ENCODE peak calls at places on chromosomes 4 and X, in seven cellular contexts. L is type B pancreatic cell, X is T-helper 1 cell, E is NCI-H1436, V is GM12865, M is AG09309, S is cerebellar cortex. K is an unnamed sample.

GRCh38 chr4:99587302-99587701 is 12.7 kb downstream of the MTTP start:
- DNase-seq in M (no peak), S (no peak), L (no peak), E (no peak), V (no peak), X (no peak), K (no peak)

GRCh38 chr4:123616970-123617392 is 220.4 kb downstream of the SPRY1 start:
- DNase-seq in X (peak; percentile 11), S (peak; percentile 84), M (peak; percentile 35), L (no peak), E (peak; percentile 83), V (no peak), K (no peak)

GRCh38 chr4:182978152-182978827 is 61.1 kb upstream of the DCTD start:
- DNase-seq in V (peak; percentile 82), X (no peak), E (no peak), M (no peak), S (no peak), L (no peak), K (peak; percentile 71)

GRCh38 chr4:105241456-105241855 is 94.8 kb downstream of the TET2 start:
- DNase-seq in E (no peak), M (no peak), S (peak; percentile 77), L (no peak), X (no peak), V (no peak), K (no peak)

GRCh38 chrX:71282514-71283408 is 674 bp upstream of the NONO start:
- DNase-seq in E (peak; percentile 53), X (no peak), L (no peak), S (no peak), M (no peak), V (peak; percentile 73), K (no peak)

GRCh38 chr4:113468165-113469022 is 293.1 kb downstream of the CAMK2D start:
- DNase-seq in V (no peak), X (no peak), S (peak; percentile 80), L (no peak), E (no peak), M (peak; percentile 97), K (peak; percentile 89)

GRCh38 chr4:2103843-2104547 is 44.9 kb downstream of the NAT8L start:
- DNase-seq in V (peak; percentile 18), L (no peak), E (no peak), S (no peak), X (no peak), M (no peak), K (no peak)

GRCh38 chrX:68932611-68933010 is 103.8 kb downstream of the EFNB1 start:
- DNase-seq in M (no peak), X (no peak), V (no peak), E (no peak), S (peak; percentile 21), L (no peak), K (no peak)

GRCh38 chr4:56086073-56086521 is 137.4 kb downstream of the CEP135 start:
- DNase-seq in E (no peak), L (no peak), M (no peak), V (no peak), S (no peak), X (no peak), K (peak; percentile 9)

GRCh38 chr4:154626793-154627484 is 14.5 kb upstream of the FGG start:
- DNase-seq in V (peak; percentile 70), E (no peak), L (peak; percentile 77), X (no peak), S (peak; percentile 11), M (no peak), K (peak; percentile 65)

GRCh38 chr4:109786846-109787245 is 15.0 kb downstream of the CFI start:
- DNase-seq in S (no peak), L (no peak), X (no peak), V (no peak), E (no peak), M (no peak), K (no peak)

GRCh38 chrX:85326234-85327059 is 53.0 kb downstream of the POF1B start:
- DNase-seq in E (no peak), L (peak; percentile 61), V (no peak), M (no peak), S (no peak), X (no peak), K (no peak)

GRCh38 chr4:55762815-55763214 is 56.8 kb upstream of the EXOC1L start:
- DNase-seq in V (no peak), X (no peak), E (no peak), L (no peak), S (no peak), M (no peak), K (no peak)

GRCh38 chr4:147110968-147111367 is 165.3 kb upstream of the TTC29 start:
- DNase-seq in S (no peak), M (no peak), X (no peak), V (no peak), L (no peak), E (no peak), K (no peak)

GRCh38 chr4:178148106-178148505 is 705.9 kb upstream of the AGA start:
- DNase-seq in V (no peak), L (no peak), S (no peak), E (no peak), M (no peak), X (no peak), K (no peak)

GRCh38 chrX:69182818-69183375 is 17.6 kb upstream of the PJA1 start:
- DNase-seq in V (no peak), M (no peak), L (peak; percentile 43), X (no peak), S (no peak), E (no peak), K (peak; percentile 18)

GRCh38 chr4:188245651-188246050 is 106.4 kb downstream of the TRIML1 start:
- DNase-seq in E (no peak), L (no peak), X (no peak), S (no peak), M (no peak), V (no peak), K (no peak)

GRCh38 chr4:142353149-142353738 is 492.9 kb downstream of the INPP4B start:
- DNase-seq in L (no peak), X (no peak), E (peak; percentile 11), V (peak; percentile 51), S (peak; percentile 75), M (peak; percentile 62), K (peak; percentile 15)

GRCh38 chr4:3034231-3034630 is 40.1 kb downstream of the HTT-AS start:
- DNase-seq in L (no peak), S (no peak), M (no peak), X (no peak), V (no peak), E (no peak), K (no peak)

GRCh38 chr4:53682908-53683307 is 91.6 kb upstream of the LNX1 start:
- DNase-seq in E (no peak), L (no peak), M (no peak), V (no peak), X (no peak), S (no peak), K (no peak)

GRCh38 chrX:129701624-129702069 is 37.1 kb upstream of the XPNPEP2 start:
- DNase-seq in E (no peak), L (no peak), M (no peak), X (no peak), V (no peak), S (peak; percentile 2), K (peak; percentile 18)

GRCh38 chr4:19748911-19749473 is 502.7 kb upstream of the SLIT2 start:
- DNase-seq in X (no peak), E (no peak), S (no peak), V (no peak), M (peak; percentile 77), L (no peak), K (peak; percentile 11)

GRCh38 chrX:104112326-104112951 is at the start of gene ZCCHC18:
- DNase-seq in M (no peak), V (peak; percentile 81), L (peak; percentile 76), X (peak; percentile 9), S (peak; percentile 48), E (peak; percentile 71), K (peak; percentile 76)

GRCh38 chrX:71542825-71543224 is 9.9 kb downstream of the OGT start:
- DNase-seq in E (no peak), L (no peak), S (no peak), M (no peak), V (no peak), X (no peak), K (no peak)